ENCODE peak calls at places on chromosomes 11 and 22, in four cellular contexts. K is K562, V is HepG2, I is GM12878. A is an unnamed sample.

GRCh38 chr22:38127869-38128268 is 17.4 kb upstream of the BAIAP2L2 start:
- DNase-seq in K (no peak), V (no peak), I (no peak), A (no peak)

GRCh38 chr22:36225333-36225922 is 13.9 kb downstream of the APOL2 start:
- DNase-seq in K (no peak), V (no peak), I (no peak), A (no peak)

GRCh38 chr11:134579709-134580634 is 167.9 kb upstream of the B3GAT1 start:
- DNase-seq in K (no peak), V (no peak), I (no peak), A (no peak)

GRCh38 chr11:11389238-11389637 is 36.2 kb upstream of the CSNK2A3 start:
- DNase-seq in K (no peak), V (no peak), I (no peak), A (no peak)

GRCh38 chr22:49099089-49099488 is 728.6 kb downstream of the BRD1 start:
- DNase-seq in K (no peak), V (no peak), I (no peak), A (no peak)

GRCh38 chr11:123742334-123742733 is 874 bp upstream of the ZNF202 start:
- DNase-seq in K (no peak), V (no peak), I (no peak), A (no peak)

GRCh38 chr11:12274558-12275197 is 102.7 kb upstream of the PARVA start:
- DNase-seq in K (peak), V (no peak), I (no peak), A (no peak)

GRCh38 chr22:19527321-19527721 is 3.1 kb upstream of the CLDN5 start:
- DNase-seq in K (no peak), V (no peak), I (no peak), A (no peak)

GRCh38 chr11:109062445-109062844 is 359.5 kb upstream of the C11orf87 start:
- DNase-seq in K (no peak), V (no peak), I (no peak), A (no peak)

GRCh38 chr22:30381250-30381649 is 6.0 kb downstream of the RNF215 start:
- DNase-seq in K (no peak), V (no peak), I (no peak), A (no peak)

GRCh38 chr22:19143967-19144400 is 467 bp downstream of the ESS2 start:
- DNase-seq in K (peak), V (no peak), I (no peak), A (no peak)

GRCh38 chr22:38513063-38513462 is 7.0 kb upstream of the DDX17 start:
- DNase-seq in K (peak), V (peak), I (no peak), A (peak)

GRCh38 chr11:68179847-68180246 is 33.2 kb downstream of the KMT5B start:
- DNase-seq in K (no peak), V (no peak), I (no peak), A (no peak)

GRCh38 chr22:21816787-21817496 is 50.5 kb downstream of the MAPK1 start:
- DNase-seq in K (peak), V (no peak), I (peak), A (no peak)

GRCh38 chr11:124602193-124602592 is 9.0 kb upstream of the PANX3 start:
- DNase-seq in K (no peak), V (no peak), I (no peak), A (no peak)

GRCh38 chr11:98732947-98733346 is 287.8 kb upstream of the CNTN5 start:
- DNase-seq in K (no peak), V (no peak), I (no peak), A (no peak)

GRCh38 chr22:31247726-31248125 is 35.6 kb downstream of the LIMK2 start:
- DNase-seq in K (no peak), V (no peak), I (no peak), A (no peak)

GRCh38 chr11:28966951-28967350 is 858.8 kb downstream of the METTL15 start:
- DNase-seq in K (no peak), V (no peak), I (no peak), A (no peak)

GRCh38 chr11:115741376-115741775 is 237.2 kb upstream of the CADM1 start:
- DNase-seq in K (no peak), V (no peak), I (no peak), A (no peak)

DNA sequence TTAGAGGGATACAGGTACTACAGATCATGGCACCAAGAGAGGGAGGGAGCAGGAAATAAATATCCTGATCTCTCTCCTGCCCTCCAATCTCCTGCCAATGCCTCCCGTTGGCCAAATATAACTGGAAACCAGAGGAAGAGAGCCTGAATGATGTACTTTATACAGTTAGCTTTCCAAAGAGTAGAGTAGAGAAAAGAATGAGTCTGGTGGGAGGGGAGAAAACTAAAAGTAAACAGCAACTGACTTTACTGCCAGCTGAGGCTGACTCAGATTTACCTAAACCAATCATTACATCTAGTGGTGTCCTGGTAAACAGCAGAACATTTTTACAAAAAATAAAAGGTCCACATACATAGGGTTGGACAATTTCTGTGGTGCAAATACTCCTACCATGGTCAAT is 5.1 kb downstream of the MPZL3 start:
- DNase-seq in K (no peak), V (peak), I (no peak), A (no peak)
- TF ChIP-seq FOXK2 in K (no peak), V (no peak), I (no peak), A (no peak)

GRCh38 chr22:44330188-44330726 is 17.5 kb upstream of the SHISAL1 start:
- DNase-seq in K (no peak), V (no peak), I (no peak), A (no peak)

GRCh38 chr22:44330727-44331660 is 18.2 kb upstream of the SHISAL1 start:
- DNase-seq in K (no peak), V (no peak), I (no peak), A (peak)

GRCh38 chr22:44328326-44328725 is 15.6 kb upstream of the SHISAL1 start:
- DNase-seq in K (no peak), V (no peak), I (no peak), A (no peak)

GRCh38 chr22:44328762-44329161 is 16.0 kb upstream of the SHISAL1 start:
- DNase-seq in K (no peak), V (no peak), I (no peak), A (no peak)

DNA sequence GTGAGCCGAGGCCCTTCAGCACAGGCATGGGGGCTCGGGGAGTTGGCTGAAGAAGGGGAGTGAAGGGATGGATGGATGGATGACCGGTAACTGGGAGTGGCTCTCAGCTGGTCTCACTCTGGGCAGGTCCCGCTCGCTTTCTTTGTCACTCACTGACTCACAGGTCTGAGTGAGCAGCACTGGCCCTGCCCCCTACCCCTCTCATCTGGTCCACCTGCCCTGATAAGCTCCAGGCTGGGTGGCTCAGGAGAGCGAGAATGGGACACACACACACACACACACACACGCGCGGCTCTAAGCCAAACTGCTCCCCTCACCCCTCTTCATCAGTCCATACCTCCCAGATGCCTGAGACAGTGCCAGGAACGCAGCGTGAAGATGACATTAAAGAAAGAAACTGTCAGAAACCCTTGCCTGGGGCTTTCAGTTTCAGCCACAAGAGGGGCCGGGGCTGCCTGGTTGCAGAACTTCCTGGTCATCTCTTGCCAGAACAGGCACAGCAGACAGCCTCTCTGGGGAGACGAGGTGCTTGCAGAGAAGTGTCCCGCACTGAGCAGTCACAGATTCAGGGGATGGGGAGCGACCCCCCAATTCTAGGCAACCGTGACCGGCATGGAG is 16.5 kb upstream of the SHISAL1 start:
- DNase-seq in K (no peak), V (no peak), I (peak), A (no peak)
- TF ChIP-seq FOXK2 in K (no peak), V (no peak), I (no peak), A (no peak)

DNA sequence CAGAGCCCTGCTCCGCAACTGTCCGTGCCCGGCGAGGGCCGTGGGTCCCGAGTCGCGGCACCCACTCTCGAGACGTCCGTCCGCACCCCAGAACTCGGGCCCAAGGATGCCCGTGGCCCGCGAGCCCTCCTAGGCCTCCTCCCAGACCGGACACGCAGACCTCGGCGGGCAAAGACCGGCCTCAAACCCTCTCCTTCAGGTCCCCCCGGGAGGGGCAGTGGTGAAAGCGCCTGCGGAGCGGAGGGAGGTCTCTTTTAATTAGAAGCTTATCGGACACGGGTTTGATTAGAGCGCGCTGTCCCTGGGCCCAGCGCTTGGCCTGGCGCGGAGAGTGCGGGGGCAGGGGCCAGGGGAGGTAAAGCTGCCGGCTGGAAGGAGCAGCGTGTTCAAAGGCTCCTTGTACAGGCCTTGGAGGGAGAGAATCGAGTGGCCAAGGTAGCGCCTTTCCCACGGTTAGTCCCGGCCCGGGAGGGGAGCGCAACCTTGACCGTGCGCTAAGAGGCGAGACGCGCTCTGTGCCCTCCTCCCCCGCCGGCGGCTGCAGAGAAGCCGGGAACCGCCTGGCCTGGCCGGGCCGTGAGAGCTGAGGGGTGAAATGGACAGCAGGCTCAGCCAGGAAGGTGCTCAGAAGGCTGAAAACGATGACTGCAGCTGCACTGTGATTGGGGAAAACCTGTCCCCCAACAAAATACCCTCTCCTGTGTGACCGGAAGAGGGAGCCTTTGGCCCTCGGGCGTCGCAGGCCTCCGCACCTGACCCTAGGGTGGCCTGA is 4.6 kb downstream of the WT1 start:
- DNase-seq in K (no peak), V (no peak), I (no peak), A (no peak)
- TF ChIP-seq FOXK2 in K (no peak), V (no peak), I (no peak), A (no peak)

DNA sequence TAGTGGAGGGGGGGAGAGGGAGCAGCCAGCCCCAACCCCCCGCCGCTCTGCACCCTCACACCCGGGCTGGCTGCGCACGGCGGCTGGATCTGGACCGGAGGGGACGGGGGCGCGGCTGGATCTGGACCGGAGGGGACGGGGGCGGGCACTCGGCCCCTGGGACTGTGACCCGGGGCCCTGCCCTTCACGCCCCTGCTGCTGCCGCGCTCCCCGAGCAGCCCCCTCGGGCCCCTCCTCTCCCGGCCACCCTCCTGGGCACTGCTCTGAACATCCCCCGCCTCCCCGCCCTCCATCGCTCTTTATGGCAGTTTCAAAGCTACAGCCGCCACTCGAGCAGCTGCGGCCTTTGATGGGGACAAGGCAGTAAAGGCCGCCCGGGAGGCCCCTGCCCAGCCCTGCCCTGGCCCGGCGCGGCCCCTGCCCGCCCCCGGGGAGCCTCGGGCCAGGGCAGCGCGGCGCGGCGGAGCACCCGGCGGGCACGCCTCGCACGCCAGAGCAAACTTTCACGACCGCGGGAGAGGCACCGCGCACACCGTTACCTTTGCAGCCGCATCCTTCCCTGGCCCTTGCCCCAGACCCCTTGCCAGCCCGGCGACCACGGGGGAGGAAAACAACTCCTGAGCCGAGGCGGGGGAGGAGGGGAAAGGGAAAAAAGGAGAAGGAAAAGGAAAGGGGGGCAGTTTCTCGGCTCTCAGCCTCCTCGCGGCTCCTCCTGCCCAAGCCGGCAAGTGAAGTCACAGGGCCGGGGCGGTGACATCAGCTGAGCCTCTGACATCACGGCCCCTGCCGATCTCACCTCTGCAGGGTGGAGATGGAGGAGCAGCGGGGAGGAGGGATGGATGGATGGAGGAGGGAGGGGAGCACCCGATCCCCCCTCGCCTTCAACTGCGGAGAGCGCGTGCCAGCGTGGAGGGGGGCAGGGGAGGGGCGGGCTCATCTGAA is 13.1 kb upstream of the TCF20 start:
- DNase-seq in K (peak), V (no peak), I (no peak), A (no peak)
- TF ChIP-seq FOXK2 in K (no peak), V (no peak), I (no peak), A (no peak)

GRCh38 chr11:128574576-128575011 is 12.8 kb downstream of the ETS1 start:
- DNase-seq in K (no peak), V (no peak), I (no peak), A (no peak)
- TF ChIP-seq FOXK2 in K (no peak), V (no peak), I (no peak), A (no peak)

A was measured in HEK293T.